ENCODE peak calls at places on chromosome 17, in four cellular contexts. Y, B, R and S are unnamed samples.

GRCh38 chr17:18143044-18143936 is 34.7 kb downstream of the MYO15A start:
- DNase-seq in Y (peak; percentile 30), B (no peak), R (peak; percentile 18), S (peak; percentile 33)

GRCh38 chr17:77128895-77129567 is 11.7 kb upstream of the SEC14L1 start:
- DNase-seq in Y (peak; percentile 76), B (no peak), R (no peak), S (peak; percentile 88)

GRCh38 chr17:48843172-48843900 is 12.5 kb downstream of the CALCOCO2 start:
- DNase-seq in Y (no peak), B (no peak), R (no peak), S (peak; percentile 57)

GRCh38 chr17:11369570-11369969 is 128.6 kb downstream of the SHISA6 start:
- DNase-seq in Y (no peak), B (no peak), R (no peak), S (no peak)

GRCh38 chr17:43579570-43580140 is 33.5 kb upstream of the ETV4 start:
- DNase-seq in Y (peak; percentile 80), B (peak; percentile 64), R (no peak), S (peak; percentile 76)

GRCh38 chr17:82121660-82122629 is 23.9 kb upstream of the FASN start:
- DNase-seq in Y (no peak), B (no peak), R (no peak), S (no peak)

GRCh38 chr17:40303706-40304450 is 5.1 kb upstream of the RARA start:
- DNase-seq in Y (peak; percentile 74), B (no peak), R (no peak), S (peak; percentile 66)

GRCh38 chr17:42521666-42522262 is 14.3 kb upstream of the NAGLU start:
- DNase-seq in Y (no peak), B (no peak), R (no peak), S (no peak)

GRCh38 chr17:81412490-81413093 is 17.3 kb downstream of the BAHCC1 start:
- DNase-seq in Y (peak; percentile 73), B (no peak), R (no peak), S (peak; percentile 41)

GRCh38 chr17:46837521-46837920 is 13.9 kb upstream of the WNT9B start:
- DNase-seq in Y (no peak), B (no peak), R (no peak), S (no peak)

GRCh38 chr17:54754560-54754959 is 146.1 kb upstream of the TOM1L1 start:
- DNase-seq in Y (no peak), B (no peak), R (no peak), S (no peak)

GRCh38 chr17:77437017-77437416 is 296.2 kb downstream of the SEC14L1 start:
- DNase-seq in Y (peak; percentile 86), B (peak; percentile 39), R (no peak), S (peak; percentile 94)

GRCh38 chr17:65515959-65516948 is 45.2 kb downstream of the AXIN2 start:
- DNase-seq in Y (peak; percentile 17), B (peak; percentile 75), R (no peak), S (peak; percentile 48)

GRCh38 chr17:4822835-4823234 is 10.3 kb upstream of the MINK1 start:
- DNase-seq in Y (no peak), B (no peak), R (no peak), S (no peak)

GRCh38 chr17:39921323-39921722 is 2.9 kb upstream of the GSDMB start:
- DNase-seq in Y (no peak), B (no peak), R (no peak), S (no peak)

GRCh38 chr17:55818451-55819375 is 67.9 kb downstream of the PCTP start:
- DNase-seq in Y (no peak), B (no peak), R (no peak), S (no peak)

GRCh38 chr17:40702271-40702670 is 1.3 kb downstream of the KRT24 start:
- DNase-seq in Y (no peak), B (no peak), R (no peak), S (no peak)

GRCh38 chr17:5344914-5345313 is 62.8 kb downstream of the RABEP1 start:
- DNase-seq in Y (no peak), B (no peak), R (no peak), S (no peak)

GRCh38 chr17:57404073-57404472 is 147.8 kb downstream of the MSI2 start:
- DNase-seq in Y (no peak), B (no peak), R (peak; percentile 16), S (no peak)

GRCh38 chr17:38673714-38674012 is 1.1 kb downstream of the EPOP start:
- DNase-seq in Y (no peak), B (no peak), R (no peak), S (no peak)

GRCh38 chr17:56896968-56897359 is 16.9 kb downstream of the TRIM25 start:
- DNase-seq in Y (no peak), B (no peak), R (no peak), S (no peak)

GRCh38 chr17:41267711-41268110 is 2.5 kb downstream of the KRTAP9-6 start:
- DNase-seq in Y (no peak), B (no peak), R (no peak), S (no peak)

GRCh38 chr17:1762906-1763829 is 1.3 kb downstream of the SERPINF1 start:
- DNase-seq in Y (peak; percentile 80), B (peak; percentile 58), R (no peak), S (peak; percentile 74)

GRCh38 chr17:55582910-55583309 is 71.7 kb upstream of the SMIM36 start:
- DNase-seq in Y (no peak), B (no peak), R (no peak), S (no peak)

GRCh38 chr17:55783684-55784245 is 32.9 kb downstream of the PCTP start:
- DNase-seq in Y (peak; percentile 67), B (no peak), R (no peak), S (peak; percentile 10)

GRCh38 chr17:31654936-31655335 is 204.1 kb downstream of the COPRS start:
- DNase-seq in Y (no peak), B (no peak), R (no peak), S (no peak)

GRCh38 chr17:42518755-42519545 is 17.1 kb upstream of the NAGLU start:
- DNase-seq in Y (peak; percentile 83), B (no peak), R (no peak), S (peak; percentile 36)

GRCh38 chr17:13616031-13616430 is 14.3 kb upstream of the HS3ST3A1 start:
- DNase-seq in Y (no peak), B (no peak), R (no peak), S (no peak)

GRCh38 chr17:58156839-58157803 is 8.9 kb downstream of the OR4D1 start:
- DNase-seq in Y (no peak), B (no peak), R (no peak), S (peak; percentile 1)

GRCh38 chr17:73336613-73337400 is 25.0 kb upstream of the CDC42EP4 start:
- DNase-seq in Y (no peak), B (no peak), R (no peak), S (no peak)

GRCh38 chr17:21275047-21275578 is 9.4 kb upstream of the MAP2K3 start:
- DNase-seq in Y (no peak), B (no peak), R (no peak), S (no peak)

GRCh38 chr17:37791434-37791833 is 46.6 kb upstream of the HNF1B start:
- DNase-seq in Y (peak; percentile 33), B (no peak), R (peak; percentile 17), S (peak; percentile 41)

GRCh38 chr17:28326114-28326513 is 7.1 kb downstream of the TMEM97 start:
- DNase-seq in Y (no peak), B (no peak), R (no peak), S (no peak)

GRCh38 chr17:34255381-34255732 is 272 bp downstream of the CCL2 start:
- DNase-seq in Y (no peak), B (no peak), R (no peak), S (no peak)